ENCODE peak calls at places on chromosomes 2 and 18, in eight cellular contexts. B is AG10803; F is GM12878; P is effector memory CD4-positive, alpha-beta T cell; X is left ventricle myocardium inferior; V is K562; R is transverse colon; C is psoas muscle. L is an unnamed sample.
A peak's percentile ranks its signal among the peaks of the same experiment; 100 is the strongest.

GRCh38 chr2:43136862-43137261 is 89.5 kb downstream of the ZFP36L2 start:
- DNase-seq in R (no peak), P (peak; percentile 66), F (no peak), C (no peak), B (no peak), V (no peak), X (no peak), L (no peak)

GRCh38 chr2:113754160-113754559 is 2.3 kb downstream of the SLC35F5 start:
- DNase-seq in R (no peak), P (no peak), V (no peak), X (no peak), B (no peak), C (no peak), F (no peak), L (no peak)

GRCh38 chr2:229704231-229704630 is 10.1 kb downstream of the DNER start:
- DNase-seq in B (no peak), R (no peak), X (no peak), F (no peak), C (no peak), V (no peak), P (no peak), L (no peak)

GRCh38 chr18:55250729-55251128 is 291.5 kb upstream of the CCDC68 start:
- DNase-seq in X (no peak), R (no peak), B (peak; percentile 39), P (no peak), V (no peak), F (no peak), C (no peak), L (no peak)

GRCh38 chr18:21194871-21195771 is 46.9 kb upstream of the GREB1L start:
- DNase-seq in B (peak; percentile 58), P (no peak), X (no peak), R (no peak), C (no peak), V (peak; percentile 14), F (no peak), L (no peak)

GRCh38 chr2:230824406-230824978 is 40.2 kb upstream of the ITM2C start:
- DNase-seq in B (peak; percentile 80), F (peak; percentile 45), V (peak; percentile 58), R (peak; percentile 45), P (peak; percentile 6), X (no peak), C (no peak), L (peak; percentile 53)

GRCh38 chr2:239266436-239266770 is 134.4 kb downstream of the HDAC4 start:
- DNase-seq in R (no peak), C (no peak), F (no peak), P (no peak), X (no peak), B (no peak), V (no peak), L (no peak)

GRCh38 chr2:52416340-52416739 is 1351.3 kb upstream of the CHAC2 start:
- DNase-seq in C (no peak), P (no peak), R (no peak), X (no peak), V (no peak), B (no peak), F (no peak), L (no peak)

GRCh38 chr2:127604986-127605385 is 41.0 kb upstream of the GPR17 start:
- DNase-seq in V (no peak), B (no peak), R (no peak), C (no peak), F (no peak), X (no peak), P (no peak), L (no peak)

GRCh38 chr18:75003089-75003488 is 205.8 kb downstream of the PTGR3 start:
- DNase-seq in V (no peak), F (no peak), X (no peak), R (no peak), B (peak; percentile 21), P (no peak), C (no peak), L (no peak)

GRCh38 chr2:130776550-130776949 is 21.2 kb downstream of the AMER3 start:
- DNase-seq in P (no peak), X (no peak), F (no peak), B (no peak), R (no peak), C (no peak), V (no peak), L (no peak)

GRCh38 chr2:45055261-45055660 is 46.0 kb upstream of the SIX2 start:
- DNase-seq in X (no peak), V (no peak), F (no peak), C (no peak), R (no peak), B (peak; percentile 17), P (no peak), L (no peak)

GRCh38 chr2:172282944-172283343 is 144.4 kb upstream of the ITGA6 start:
- DNase-seq in R (no peak), V (no peak), P (no peak), X (no peak), C (no peak), B (peak; percentile 86), F (no peak), L (no peak)

GRCh38 chr2:198499539-198499938 is 695.1 kb downstream of the PLCL1 start:
- DNase-seq in V (no peak), B (peak; percentile 83), F (no peak), R (no peak), P (no peak), C (peak; percentile 48), X (peak; percentile 22), L (peak; percentile 28)

GRCh38 chr2:134657650-134658250 is 61.0 kb downstream of the TMEM163 start:
- DNase-seq in X (no peak), V (no peak), R (no peak), B (no peak), P (no peak), F (no peak), C (no peak), L (no peak)

GRCh38 chr2:137167651-137168050 is 402.3 kb downstream of the THSD7B start:
- DNase-seq in F (no peak), R (no peak), B (no peak), V (no peak), C (no peak), P (no peak), X (no peak), L (no peak)
- H3K4me3 ChIP-seq in F (no peak overlapping the region), R (no peak overlapping the region), B (no peak overlapping the region), V (no peak overlapping the region), C (no peak overlapping the region), P (no peak overlapping the region), X (no peak overlapping the region), L (no peak overlapping the region)

GRCh38 chr2:162312853-162313252 is 5.6 kb downstream of the IFIH1 start:
- DNase-seq in P (no peak), B (no peak), R (no peak), X (no peak), F (no peak), C (no peak), V (no peak), L (no peak)

GRCh38 chr2:162317910-162318279 is 589 bp downstream of the IFIH1 start:
- DNase-seq in V (no peak), F (no peak), C (no peak), B (peak; percentile 14), P (peak; percentile 10), X (peak; percentile 15), R (peak; percentile 47), L (peak; percentile 33)

GRCh38 chr2:162318280-162319222 is at the start of gene IFIH1:
- DNase-seq in P (peak; percentile 79), V (peak; percentile 18), R (peak; percentile 91), B (peak; percentile 83), X (peak; percentile 78), C (peak; percentile 81), F (peak; percentile 94), L (peak; percentile 87)

GRCh38 chr2:162316590-162316989 is 1.9 kb downstream of the IFIH1 start:
- DNase-seq in F (no peak), X (no peak), V (no peak), P (no peak), B (no peak), C (no peak), R (no peak), L (no peak)

DNA sequence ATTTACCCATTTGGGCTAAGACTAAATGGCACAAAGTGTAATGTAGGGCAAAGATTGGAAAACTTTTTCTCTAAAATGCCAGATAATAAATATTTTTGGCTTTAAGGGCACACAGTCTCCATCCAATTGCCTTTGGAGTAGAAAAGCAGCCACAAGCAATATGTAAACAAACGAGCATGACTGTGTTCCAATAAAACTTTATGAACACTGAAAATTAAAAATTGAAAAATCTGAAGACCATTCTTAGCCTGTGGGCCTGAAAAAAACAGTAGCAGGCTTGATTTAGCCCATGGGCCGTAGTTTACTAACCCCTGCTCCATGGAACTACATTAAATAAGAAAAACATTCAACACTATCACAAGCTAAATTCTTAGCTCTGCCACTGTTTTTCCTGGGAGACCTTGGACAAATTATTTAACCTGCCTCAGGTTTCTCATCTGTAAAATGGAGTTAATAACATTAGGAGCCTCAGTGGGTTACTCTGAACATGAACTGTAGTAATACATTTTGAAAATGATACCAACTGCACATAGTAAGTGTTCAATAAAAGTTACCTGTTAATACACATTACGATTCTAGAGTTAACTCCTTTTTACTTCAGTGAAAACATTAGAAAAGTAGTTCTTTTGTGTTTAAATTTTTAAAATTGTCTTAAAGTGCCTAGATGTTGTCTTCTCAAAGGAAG is 1.3 kb downstream of the IFIH1 start:
- DNase-seq in C (no peak), B (no peak), P (no peak), F (no peak), V (no peak), X (no peak), R (no peak), L (no peak)
- H3K4me3 ChIP-seq in C (peak overlapping the region; percentile 79), B (peak overlapping the region; percentile 84), P (peak overlapping the region; percentile 91), F (peak overlapping the region; percentile 90), V (peak overlapping the region; percentile 55), X (peak overlapping the region; percentile 78), R (peak overlapping the region; percentile 68), L (peak overlapping the region; percentile 91)

DNA sequence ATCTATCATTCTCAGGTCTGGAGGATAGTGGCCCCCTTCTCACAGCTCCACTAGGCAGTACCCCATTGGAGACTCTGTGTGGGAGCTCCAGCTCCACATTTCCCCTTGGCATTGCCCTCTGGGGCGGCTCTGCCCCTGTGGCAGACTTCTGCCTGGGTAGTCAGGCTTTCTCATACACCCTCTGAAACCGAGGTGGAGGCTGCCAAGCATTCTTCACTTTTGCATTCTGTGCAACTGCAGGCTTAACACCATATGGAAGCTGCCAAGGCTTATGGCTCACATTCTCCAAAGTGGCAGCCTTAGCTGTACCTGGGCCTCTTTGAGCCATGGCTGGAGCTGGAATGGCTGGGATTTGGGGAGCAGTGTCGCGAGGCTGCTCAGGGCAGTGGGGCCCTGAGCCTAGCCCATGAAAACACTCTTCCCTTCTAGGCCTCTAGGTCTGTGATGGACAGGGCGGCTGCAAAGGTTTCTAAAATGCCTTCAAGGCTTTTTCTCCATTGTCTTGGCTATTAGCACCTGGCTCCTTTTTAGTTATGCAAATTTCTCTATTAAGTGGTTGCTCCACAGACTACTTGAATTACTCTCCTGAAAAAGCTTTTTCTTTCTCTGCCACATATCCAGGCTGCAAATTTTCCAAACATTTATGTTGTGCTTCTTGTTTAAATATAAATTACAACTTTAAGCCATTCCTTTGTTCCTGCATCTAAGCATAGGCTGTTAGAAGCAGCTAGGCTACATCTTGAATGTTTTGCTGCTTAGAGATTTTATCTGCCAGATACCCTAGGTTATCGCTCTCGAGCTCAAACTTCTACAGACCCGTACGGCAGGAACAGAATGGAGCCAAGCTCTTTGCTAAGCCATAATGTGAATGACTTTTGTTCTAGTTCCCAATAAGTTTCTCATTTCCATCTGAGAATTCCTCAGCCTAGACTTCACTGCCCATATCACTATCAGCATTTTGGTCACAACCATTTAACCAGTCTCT is 206.5 kb downstream of the CPS1 start:
- DNase-seq in V (no peak), B (no peak), R (no peak), P (no peak), X (no peak), C (no peak), F (no peak), L (no peak)
- H3K4me3 ChIP-seq in V (no peak overlapping the region), B (no peak overlapping the region), R (no peak overlapping the region), P (no peak overlapping the region), X (no peak overlapping the region), C (no peak overlapping the region), F (no peak overlapping the region), L (no peak overlapping the region)

GRCh38 chr18:48781041-48781989 is 169.4 kb downstream of the SMAD7 start:
- DNase-seq in X (peak; percentile 93), F (no peak), C (peak; percentile 83), B (peak; percentile 46), R (peak; percentile 54), V (peak; percentile 89), P (no peak), L (peak; percentile 79)
- H3K4me3 ChIP-seq in X (peak overlapping the region; percentile 42), F (no peak overlapping the region), C (peak overlapping the region; percentile 39), B (no peak overlapping the region), R (peak overlapping the region; percentile 3), V (no peak overlapping the region), P (no peak overlapping the region), L (no peak overlapping the region)